ENCODE peak calls at places on chromosomes 3 and 15, in seven cellular contexts. E is activated CD4-positive, alpha-beta T cell treated with anti-CD3 and anti-CD28 coated beads, Interleukin-2, amount 50 U/mL, for 1 hour; R is mesothelial cell of epicardium; Q is fibroblast of the aortic adventitia; V is germinal center; A is posterior vena cava; J is tibial nerve. D is an unnamed sample.
A peak's percentile ranks its signal among the peaks of the same experiment; 100 is the strongest.

GRCh38 chr3:161163297-161163696 is 57.8 kb upstream of the NMD3 start:
- DNase-seq in J (no peak), Q (peak; percentile 81), V (no peak), R (no peak), A (no peak), E (no peak), D (no peak)

GRCh38 chr15:90845201-90845949 is 23.0 kb upstream of the FURIN start:
- DNase-seq in E (no peak), V (no peak), R (no peak), J (no peak), A (no peak), Q (peak; percentile 79), D (no peak)

GRCh38 chr3:117628896-117629295 is 919.3 kb downstream of the TUSC7 start:
- DNase-seq in V (no peak), A (no peak), Q (peak; percentile 93), R (no peak), E (no peak), J (peak; percentile 54), D (peak; percentile 33)

GRCh38 chr3:156787926-156788663 is 38.1 kb upstream of the LEKR1 start:
- DNase-seq in R (no peak), A (no peak), J (no peak), V (no peak), E (no peak), Q (peak; percentile 86), D (no peak)

GRCh38 chr15:91007266-91007665 is 12.9 kb upstream of the PRC1 start:
- DNase-seq in E (no peak), Q (no peak), J (no peak), V (no peak), R (no peak), A (no peak), D (no peak)

GRCh38 chr3:23665741-23666140 is 140.0 kb upstream of the UBE2E1 start:
- DNase-seq in A (no peak), R (no peak), J (no peak), E (no peak), Q (no peak), V (no peak), D (no peak)

GRCh38 chr3:134772591-134772990 is 22.5 kb upstream of the EPHB1 start:
- DNase-seq in J (no peak), Q (no peak), R (no peak), V (no peak), E (no peak), A (no peak), D (no peak)

GRCh38 chr3:67526246-67526645 is 128.2 kb downstream of the SUCLG2 start:
- DNase-seq in Q (peak; percentile 84), J (no peak), E (no peak), A (no peak), V (no peak), R (no peak), D (no peak)

GRCh38 chr3:159804726-159805410 is 183.8 kb upstream of the IL12A start:
- DNase-seq in E (no peak), J (peak; percentile 60), Q (peak; percentile 92), A (no peak), R (peak; percentile 30), V (peak; percentile 58), D (peak; percentile 92)

GRCh38 chr3:32818431-32819085 is 761 bp downstream of the TRIM71 start:
- DNase-seq in J (no peak), A (peak; percentile 66), V (no peak), Q (no peak), R (no peak), E (no peak), D (no peak)